ENCODE peak calls at places on chromosomes 12 and 14, in eight cellular contexts. U, E, R, G, I, C, Z and Y are unnamed samples.

GRCh38 chr14:58944957-58945356 is 243.5 kb upstream of the DAAM1 start:
- DNase-seq in G (no peak), U (no peak), C (no peak), I (no peak), Z (no peak), E (no peak), R (no peak), Y (no peak)

GRCh38 chr12:128652136-128652751 is 171.5 kb downstream of the SLC15A4 start:
- DNase-seq in Z (no peak), R (no peak), I (no peak), U (no peak), C (no peak), E (no peak), G (no peak), Y (no peak)

GRCh38 chr12:15772405-15773018 is 16.7 kb downstream of the EPS8 start:
- DNase-seq in U (no peak), C (peak; percentile 52), Z (no peak), I (no peak), E (no peak), G (peak; percentile 56), R (no peak), Y (no peak)

GRCh38 chr12:20282411-20282810 is 85.9 kb upstream of the PDE3A start:
- DNase-seq in C (peak; percentile 34), R (no peak), G (no peak), U (no peak), I (no peak), E (no peak), Z (no peak), Y (no peak)

GRCh38 chr12:73514672-73515071 is 1023.0 kb upstream of the ATXN7L3B start:
- DNase-seq in E (no peak), C (no peak), I (no peak), R (no peak), Z (no peak), U (no peak), G (peak; percentile 30), Y (no peak)

GRCh38 chr12:71469235-71469873 is 29.8 kb downstream of the LGR5 start:
- DNase-seq in R (peak; percentile 11), Z (peak; percentile 20), C (peak; percentile 66), I (no peak), G (peak; percentile 70), E (peak; percentile 62), U (no peak), Y (no peak)

GRCh38 chr12:49885663-49886461 is 17.8 kb downstream of the FAIM2 start:
- DNase-seq in Z (no peak), G (no peak), I (no peak), C (no peak), U (no peak), E (peak; percentile 44), R (no peak), Y (no peak)

GRCh38 chr12:104710940-104711725 is 247.0 kb downstream of the SLC41A2 start:
- DNase-seq in C (peak; percentile 89), R (no peak), I (no peak), G (no peak), Z (peak; percentile 56), U (no peak), E (no peak), Y (no peak)

GRCh38 chr12:40107803-40108620 is 2.1 kb upstream of the SLC2A13 start:
- DNase-seq in R (no peak), C (no peak), G (no peak), I (no peak), Z (no peak), E (no peak), U (no peak), Y (no peak)

GRCh38 chr12:56633465-56634241 is 3.5 kb upstream of the BAZ2A start:
- DNase-seq in E (no peak), R (no peak), Z (no peak), U (no peak), I (no peak), G (no peak), C (no peak), Y (no peak)
- H3K4me3 ChIP-seq in E (peak overlapping the region; percentile 82), R (peak overlapping the region; percentile 85), Z (peak overlapping the region; percentile 83), U (peak overlapping the region; percentile 91), I (peak overlapping the region; percentile 81), G (no peak overlapping the region), C (peak overlapping the region; percentile 95), Y (peak overlapping the region; percentile 86)

GRCh38 chr12:64864319-64864718 is 39.9 kb downstream of the TBC1D30 start:
- DNase-seq in U (no peak), Z (no peak), G (no peak), I (peak; percentile 57), R (no peak), C (no peak), E (no peak), Y (no peak)
- H3K4me3 ChIP-seq in U (no peak overlapping the region), Z (no peak overlapping the region), G (no peak overlapping the region), I (no peak overlapping the region), R (no peak overlapping the region), C (no peak overlapping the region), E (no peak overlapping the region), Y (no peak overlapping the region)

GRCh38 chr14:80275208-80275850 is 64.0 kb upstream of the DIO2 start:
- DNase-seq in R (no peak), G (no peak), U (no peak), E (no peak), Z (no peak), C (peak; percentile 51), I (no peak), Y (no peak)

DNA sequence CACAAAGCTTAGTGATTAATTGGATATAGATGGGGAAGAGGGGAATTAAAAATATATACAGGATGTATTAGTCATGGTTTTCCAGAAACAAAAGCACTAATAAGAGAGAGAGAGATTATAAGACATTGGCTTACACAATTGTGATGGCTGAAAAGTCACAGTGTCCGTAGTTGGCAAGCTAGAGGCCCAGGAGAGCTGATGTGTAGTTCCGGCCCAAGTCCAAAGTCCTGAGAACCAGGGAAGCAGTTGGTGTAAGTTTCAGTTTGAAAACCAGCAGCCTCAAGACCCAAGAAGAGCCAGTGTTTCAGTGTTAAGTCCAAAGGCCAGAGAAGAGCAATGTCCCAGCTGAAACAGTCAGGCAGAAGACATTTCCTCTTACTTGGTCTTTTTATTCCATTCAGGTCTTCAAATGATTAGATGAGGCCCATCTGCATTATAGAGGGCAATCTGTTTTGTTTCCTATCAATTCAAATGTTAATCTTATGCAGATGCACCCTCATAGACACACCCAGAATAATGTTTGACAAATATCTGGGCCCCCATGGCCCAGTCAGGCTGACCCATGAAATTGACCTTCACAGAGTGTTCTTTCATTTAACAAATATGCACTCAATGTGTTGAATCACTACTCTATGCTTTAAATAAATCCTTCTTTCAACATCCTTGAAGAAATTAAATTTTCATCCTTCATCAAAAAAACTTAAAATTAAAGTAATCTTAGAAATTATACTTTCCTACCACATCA is 67.2 kb upstream of the DIO2 start:
- DNase-seq in R (no peak), I (no peak), U (no peak), E (no peak), G (no peak), Z (no peak), C (peak; percentile 82), Y (no peak)
- H3K4me3 ChIP-seq in R (no peak overlapping the region), I (no peak overlapping the region), U (no peak overlapping the region), E (no peak overlapping the region), G (no peak overlapping the region), Z (no peak overlapping the region), C (no peak overlapping the region), Y (no peak overlapping the region)

DNA sequence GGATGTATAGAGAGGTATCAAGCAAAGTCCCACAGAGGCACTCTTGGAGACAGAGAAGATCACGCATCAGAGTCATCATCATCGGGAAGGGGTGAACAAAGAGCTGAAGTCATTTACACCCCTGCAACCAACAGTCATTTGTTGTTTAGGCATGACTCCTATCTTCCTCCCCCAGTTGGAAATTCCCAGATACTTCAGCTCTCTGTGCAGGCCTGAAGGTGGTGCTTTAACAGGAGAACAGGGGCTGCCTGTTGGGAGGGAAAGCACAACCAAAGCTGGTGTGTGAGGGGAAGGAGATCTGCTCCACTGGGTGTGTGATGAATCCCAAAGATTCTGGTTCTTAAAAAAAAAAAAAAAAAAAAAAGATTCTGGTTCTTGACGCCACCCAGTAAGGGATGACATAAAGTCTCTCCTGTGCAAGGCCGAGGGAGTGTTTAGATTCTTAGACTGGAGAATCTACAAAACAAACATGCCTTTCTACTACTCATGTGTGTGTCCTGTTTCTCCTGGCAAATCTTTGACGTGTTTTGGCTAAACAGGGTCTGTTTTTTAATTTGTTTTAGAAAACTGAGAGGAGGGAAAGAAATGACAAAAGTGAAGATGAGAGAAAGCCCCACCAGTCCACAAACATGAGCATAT is 121.0 kb upstream of the ARHGAP5 start:
- DNase-seq in G (no peak), I (no peak), U (no peak), Z (no peak), R (no peak), C (no peak), E (no peak), Y (no peak)
- H3K4me3 ChIP-seq in G (no peak overlapping the region), I (no peak overlapping the region), U (no peak overlapping the region), Z (no peak overlapping the region), R (no peak overlapping the region), C (no peak overlapping the region), E (no peak overlapping the region), Y (no peak overlapping the region)

GRCh38 chr12:17016116-17016864 is 410.3 kb upstream of the LMO3 start:
- DNase-seq in I (no peak), Z (no peak), C (no peak), E (no peak), R (no peak), G (no peak), U (no peak), Y (no peak)

GRCh38 chr12:17017402-17017801 is 411.4 kb upstream of the LMO3 start:
- DNase-seq in Z (no peak), G (no peak), E (no peak), R (no peak), U (no peak), C (no peak), I (no peak), Y (no peak)

GRCh38 chr12:17020765-17021164 is 414.8 kb upstream of the LMO3 start:
- DNase-seq in U (no peak), I (no peak), E (no peak), C (no peak), R (no peak), G (peak; percentile 89), Z (no peak), Y (no peak)

GRCh38 chr12:17015501-17015900 is 409.5 kb upstream of the LMO3 start:
- DNase-seq in Z (no peak), G (no peak), U (no peak), I (no peak), C (no peak), E (no peak), R (no peak), Y (no peak)
- H3K4me3 ChIP-seq in Z (no peak overlapping the region), G (no peak overlapping the region), U (no peak overlapping the region), I (no peak overlapping the region), C (no peak overlapping the region), E (no peak overlapping the region), R (no peak overlapping the region), Y (no peak overlapping the region)